ENCODE peak calls at places on chromosomes 6 and 20, in four cellular contexts. One of them, this sample, is unnamed. For H3K4me1, the result is how much of the 10 kb centered on the place peaks cover.

GRCh38 chr20:33006776-33007375 is 628 bp upstream of the BPIFB2 start:
- DNase-seq in PC-9: no peak
- DNase-seq in GM23338: no peak
- DNase-seq in breast epithelium: no peak
- DNase-seq in this sample: no peak

GRCh38 chr6:118770112-118770788 is 118.9 kb upstream of the CEP85L start:
- DNase-seq in breast epithelium: no peak
- DNase-seq in PC-9: no peak
- DNase-seq in GM23338: no peak
- DNase-seq in this sample: no peak

GRCh38 chr6:95142661-95143060 is 434.7 kb upstream of the MANEA start:
- DNase-seq in GM23338: no peak
- DNase-seq in PC-9: no peak
- DNase-seq in breast epithelium: no peak
- DNase-seq in this sample: no peak

GRCh38 chr6:11160199-11160598 is 48.7 kb upstream of the ERVFRD-1 start:
- DNase-seq in breast epithelium: no peak
- DNase-seq in GM23338: no peak
- DNase-seq in PC-9: no peak
- DNase-seq in this sample: no peak

GRCh38 chr6:19836799-19837510 is at the start of gene ID4:
- DNase-seq in breast epithelium: peak
- DNase-seq in PC-9: peak
- DNase-seq in GM23338: peak
- DNase-seq in this sample: peak

GRCh38 chr20:37992802-37993538 is 40.3 kb downstream of the TTI1 start:
- DNase-seq in breast epithelium: peak
- DNase-seq in GM23338: peak
- DNase-seq in PC-9: peak
- DNase-seq in this sample: no peak

GRCh38 chr20:3923818-3924217 is 34.6 kb downstream of the PANK2 start:
- DNase-seq in GM23338: no peak
- DNase-seq in breast epithelium: no peak
- DNase-seq in PC-9: no peak
- DNase-seq in this sample: no peak

GRCh38 chr6:106702451-106703110 is 73.2 kb downstream of the QRSL1 start:
- DNase-seq in GM23338: no peak
- DNase-seq in PC-9: no peak
- DNase-seq in breast epithelium: no peak
- DNase-seq in this sample: no peak

GRCh38 chr6:125310994-125311649 is 9.4 kb upstream of the HDDC2 start:
- DNase-seq in breast epithelium: no peak
- DNase-seq in PC-9: peak
- DNase-seq in GM23338: peak
- DNase-seq in this sample: no peak

GRCh38 chr20:49915118-49915379 is 280 bp downstream of the SPATA2 start:
- DNase-seq in breast epithelium: no peak
- DNase-seq in GM23338: no peak
- DNase-seq in PC-9: no peak
- DNase-seq in this sample: no peak

GRCh38 chr20:43746344-43747137 is 19.7 kb upstream of the GTSF1L start:
- DNase-seq in breast epithelium: no peak
- DNase-seq in GM23338: no peak
- DNase-seq in PC-9: no peak
- DNase-seq in this sample: no peak

GRCh38 chr20:10861619-10862018 is 187.8 kb upstream of the JAG1 start:
- DNase-seq in breast epithelium: no peak
- DNase-seq in PC-9: peak
- DNase-seq in GM23338: no peak
- DNase-seq in this sample: no peak

GRCh38 chr6:165298426-165298825 is 11.0 kb downstream of the C6orf118 start:
- DNase-seq in breast epithelium: no peak
- DNase-seq in GM23338: no peak
- DNase-seq in PC-9: no peak
- DNase-seq in this sample: no peak

GRCh38 chr6:142744836-142745235 is 200.1 kb downstream of the HIVEP2 start:
- DNase-seq in GM23338: no peak
- DNase-seq in breast epithelium: no peak
- DNase-seq in PC-9: no peak
- DNase-seq in this sample: no peak

GRCh38 chr20:49187330-49188100 is 619 bp downstream of the STAU1 start:
- DNase-seq in PC-9: no peak
- DNase-seq in breast epithelium: no peak
- DNase-seq in GM23338: peak
- DNase-seq in this sample: no peak

GRCh38 chr6:4786936-4787504 is 10.8 kb downstream of the CDYL start:
- DNase-seq in GM23338: peak
- DNase-seq in PC-9: no peak
- DNase-seq in breast epithelium: no peak
- DNase-seq in this sample: no peak

GRCh38 chr6:4791174-4791573 is 15.0 kb downstream of the CDYL start:
- DNase-seq in GM23338: no peak
- DNase-seq in PC-9: no peak
- DNase-seq in breast epithelium: no peak
- DNase-seq in this sample: no peak

GRCh38 chr6:4788953-4789584 is 12.9 kb downstream of the CDYL start:
- DNase-seq in PC-9: no peak
- DNase-seq in breast epithelium: no peak
- DNase-seq in GM23338: peak
- DNase-seq in this sample: no peak

GRCh38 chr6:4788482-4788881 is 12.3 kb downstream of the CDYL start:
- DNase-seq in GM23338: peak
- DNase-seq in PC-9: no peak
- DNase-seq in breast epithelium: no peak
- DNase-seq in this sample: no peak

GRCh38 chr6:4790158-4790899 is 14.1 kb downstream of the CDYL start:
- DNase-seq in GM23338: peak
- DNase-seq in breast epithelium: no peak
- DNase-seq in PC-9: no peak
- DNase-seq in this sample: no peak
- TF ChIP-seq CTCF in GM23338: no peak
- TF ChIP-seq CTCF in breast epithelium: no peak
- TF ChIP-seq CTCF in PC-9: no peak
- TF ChIP-seq CTCF in this sample: no peak

DNA sequence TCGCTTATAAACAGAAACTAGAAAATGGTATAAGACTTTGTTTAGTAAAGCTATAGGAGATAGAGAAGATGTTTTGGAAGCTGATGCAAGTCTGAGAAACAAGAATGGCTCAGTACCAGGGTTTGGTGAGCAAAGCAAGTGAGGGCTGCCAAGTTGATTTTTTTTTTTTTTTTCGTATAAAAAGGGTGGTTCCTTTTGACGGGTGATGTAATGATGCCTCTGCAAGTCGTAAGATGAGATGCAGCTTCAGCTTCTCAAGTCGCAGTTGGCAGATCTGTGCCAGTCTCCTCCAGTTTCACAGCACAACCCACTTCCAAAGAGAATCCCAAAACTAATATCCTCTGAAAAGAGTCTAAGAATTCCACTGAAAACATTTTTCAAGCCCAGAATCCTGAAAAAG is 252.8 kb upstream of the CDH4 start:
- DNase-seq in GM23338: no peak
- DNase-seq in PC-9: no peak
- DNase-seq in breast epithelium: no peak
- DNase-seq in this sample: no peak
- H3K27ac ChIP-seq in GM23338: no peak
- H3K27ac ChIP-seq in PC-9: no peak
- H3K27ac ChIP-seq in breast epithelium: no peak
- H3K27ac ChIP-seq in this sample: no peak

GRCh38 chr6:167850792-167851191 is 24.1 kb downstream of the AFDN start:
- DNase-seq in PC-9: no peak
- DNase-seq in GM23338: no peak
- DNase-seq in breast epithelium: no peak
- DNase-seq in this sample: no peak

GRCh38 chr6:167848783-167849182 is 22.1 kb downstream of the AFDN start:
- DNase-seq in breast epithelium: no peak
- DNase-seq in PC-9: no peak
- DNase-seq in GM23338: no peak
- DNase-seq in this sample: no peak

GRCh38 chr6:167849846-167850459 is 23.2 kb downstream of the AFDN start:
- DNase-seq in PC-9: peak
- DNase-seq in GM23338: peak
- DNase-seq in breast epithelium: peak
- DNase-seq in this sample: no peak

GRCh38 chr6:167847936-167848335 is 21.2 kb downstream of the AFDN start:
- DNase-seq in GM23338: peak
- DNase-seq in PC-9: no peak
- DNase-seq in breast epithelium: no peak
- DNase-seq in this sample: no peak

GRCh38 chr6:167851349-167851952 is 24.7 kb downstream of the AFDN start:
- DNase-seq in PC-9: no peak
- DNase-seq in GM23338: no peak
- DNase-seq in breast epithelium: no peak
- DNase-seq in this sample: no peak
- H3K4me1 ChIP-seq in PC-9: under half
- H3K4me1 ChIP-seq in GM23338: under half
- H3K4me1 ChIP-seq in breast epithelium: under half
- H3K4me1 ChIP-seq in this sample: under half

GRCh38 chr6:32154514-32155161 is 697 bp downstream of the PPT2 start:
- DNase-seq in breast epithelium: peak
- DNase-seq in PC-9: peak
- DNase-seq in GM23338: peak
- DNase-seq in this sample: peak
- TF ChIP-seq CTCF in breast epithelium: peak
- TF ChIP-seq CTCF in PC-9: peak
- TF ChIP-seq CTCF in GM23338: peak
- TF ChIP-seq CTCF in this sample: peak

GRCh38 chr6:5855787-5856186 is 150.9 kb downstream of the NRN1 start:
- DNase-seq in PC-9: no peak
- DNase-seq in GM23338: no peak
- DNase-seq in breast epithelium: no peak
- DNase-seq in this sample: no peak
- H3K27ac ChIP-seq in PC-9: no peak
- H3K27ac ChIP-seq in GM23338: no peak
- H3K27ac ChIP-seq in breast epithelium: no peak
- H3K27ac ChIP-seq in this sample: no peak

GRCh38 chr20:17522528-17522927 is 8.7 kb downstream of the BFSP1 start:
- DNase-seq in breast epithelium: no peak
- DNase-seq in GM23338: no peak
- DNase-seq in PC-9: no peak
- DNase-seq in this sample: no peak

GRCh38 chr20:17524551-17524950 is 6.6 kb downstream of the BFSP1 start:
- DNase-seq in GM23338: no peak
- DNase-seq in PC-9: no peak
- DNase-seq in breast epithelium: no peak
- DNase-seq in this sample: no peak

GRCh38 chr20:17525650-17526049 is 5.5 kb downstream of the BFSP1 start:
- DNase-seq in breast epithelium: no peak
- DNase-seq in PC-9: peak
- DNase-seq in GM23338: peak
- DNase-seq in this sample: no peak

GRCh38 chr20:17525132-17525531 is 6.0 kb downstream of the BFSP1 start:
- DNase-seq in GM23338: no peak
- DNase-seq in breast epithelium: no peak
- DNase-seq in PC-9: no peak
- DNase-seq in this sample: no peak

GRCh38 chr20:17523326-17523725 is 7.9 kb downstream of the BFSP1 start:
- DNase-seq in breast epithelium: no peak
- DNase-seq in PC-9: no peak
- DNase-seq in GM23338: no peak
- DNase-seq in this sample: no peak
- H3K4me1 ChIP-seq in breast epithelium: under half
- H3K4me1 ChIP-seq in PC-9: under half
- H3K4me1 ChIP-seq in GM23338: under half
- H3K4me1 ChIP-seq in this sample: under half